ENCODE peak calls at places on chromosomes 5 and 9, in five cellular contexts. P, U, S, D and L are unnamed samples.

GRCh38 chr5:112012112-112012511 is 255.1 kb upstream of the NREP start:
- DNase-seq in D (no peak), P (no peak), U (no peak), S (no peak), L (no peak)

GRCh38 chr5:432928-433791 is 9.8 kb upstream of the EXOC3 start:
- DNase-seq in S (no peak), U (no peak), D (no peak), P (no peak), L (no peak)

GRCh38 chr9:111599092-111599947 is at the start of gene PTGR1:
- DNase-seq in P (peak; percentile 79), D (peak; percentile 87), S (peak; percentile 35), U (peak; percentile 86), L (peak; percentile 62)

GRCh38 chr5:88377705-88378656 is 109.3 kb upstream of the TMEM161B start:
- DNase-seq in D (no peak), P (no peak), S (no peak), U (no peak), L (no peak)

GRCh38 chr5:154401355-154401754 is 44.4 kb upstream of the SAP30L start:
- DNase-seq in D (no peak), S (no peak), U (no peak), P (no peak), L (no peak)

GRCh38 chr5:53962306-53962705 is 348.1 kb downstream of the ARL15 start:
- DNase-seq in S (no peak), D (no peak), U (no peak), P (no peak), L (no peak)

GRCh38 chr9:68749579-68750159 is 44.6 kb downstream of the PIP5K1B start:
- DNase-seq in U (no peak), S (no peak), P (no peak), D (no peak), L (no peak)

GRCh38 chr5:66602621-66603020 is 6.4 kb downstream of the MAST4 start:
- DNase-seq in S (no peak), U (no peak), P (no peak), D (no peak), L (no peak)

GRCh38 chr5:10301842-10302610 is 5.7 kb downstream of the CMBL start:
- DNase-seq in U (peak; percentile 84), P (no peak), S (no peak), D (peak; percentile 70), L (no peak)

GRCh38 chr9:34984049-34984448 is 5.5 kb upstream of the DNAJB5 start:
- DNase-seq in D (no peak), P (peak; percentile 57), U (no peak), S (no peak), L (no peak)

GRCh38 chr9:75238311-75238976 is 150.1 kb downstream of the OSTF1 start:
- DNase-seq in D (peak; percentile 65), P (peak; percentile 49), U (no peak), S (no peak), L (peak; percentile 48)

GRCh38 chr9:91760906-91761305 is 189.1 kb downstream of the ROR2 start:
- DNase-seq in P (no peak), U (no peak), D (no peak), S (no peak), L (no peak)

GRCh38 chr9:91757802-91758201 is 192.2 kb downstream of the ROR2 start:
- DNase-seq in U (no peak), P (no peak), S (peak; percentile 44), D (no peak), L (no peak)

GRCh38 chr9:91758491-91758981 is 191.5 kb downstream of the ROR2 start:
- DNase-seq in U (no peak), D (peak; percentile 55), S (no peak), P (peak; percentile 84), L (peak; percentile 70)

GRCh38 chr9:91764661-91765060 is 185.4 kb downstream of the ROR2 start:
- DNase-seq in D (no peak), P (no peak), U (no peak), S (no peak), L (no peak)

DNA sequence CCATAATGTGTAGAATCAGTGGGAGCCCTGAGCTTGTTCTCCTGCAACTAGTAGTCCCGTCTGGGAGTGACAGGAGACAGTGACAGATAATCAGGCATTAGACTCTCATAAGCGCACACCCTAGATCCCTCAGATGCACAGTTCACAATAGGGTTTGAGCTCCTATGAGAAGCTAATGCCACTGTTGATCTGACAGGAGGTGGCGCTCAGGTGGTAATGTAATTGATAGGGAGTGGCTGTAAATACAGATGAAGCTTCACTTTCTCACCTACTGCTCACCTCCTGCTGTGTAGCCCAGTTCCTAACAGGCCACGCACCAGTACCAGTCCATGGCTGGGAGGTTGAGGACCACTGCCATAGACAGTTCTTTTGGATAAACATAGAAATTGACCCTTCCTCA is 188.7 kb downstream of the ROR2 start:
- DNase-seq in U (no peak), S (no peak), D (no peak), P (no peak), L (no peak)
- TF ChIP-seq CTCF in U (no peak), S (no peak), D (no peak), P (no peak), L (no peak)

GRCh38 chr5:176444742-176445141 is 3.4 kb upstream of the FAF2 start:
- DNase-seq in S (no peak), P (no peak), D (no peak), U (no peak), L (no peak)

GRCh38 chr5:176446884-176447537 is 1.2 kb upstream of the FAF2 start:
- DNase-seq in S (no peak), P (peak; percentile 28), U (no peak), D (no peak), L (no peak)

GRCh38 chr5:176447982-176448608 is at the start of gene FAF2:
- DNase-seq in P (peak; percentile 97), U (peak; percentile 96), S (peak; percentile 98), D (peak; percentile 99), L (peak; percentile 100)

GRCh38 chr5:176450077-176450476 is 1.9 kb downstream of the FAF2 start:
- DNase-seq in S (no peak), U (no peak), D (no peak), P (no peak), L (no peak)

DNA sequence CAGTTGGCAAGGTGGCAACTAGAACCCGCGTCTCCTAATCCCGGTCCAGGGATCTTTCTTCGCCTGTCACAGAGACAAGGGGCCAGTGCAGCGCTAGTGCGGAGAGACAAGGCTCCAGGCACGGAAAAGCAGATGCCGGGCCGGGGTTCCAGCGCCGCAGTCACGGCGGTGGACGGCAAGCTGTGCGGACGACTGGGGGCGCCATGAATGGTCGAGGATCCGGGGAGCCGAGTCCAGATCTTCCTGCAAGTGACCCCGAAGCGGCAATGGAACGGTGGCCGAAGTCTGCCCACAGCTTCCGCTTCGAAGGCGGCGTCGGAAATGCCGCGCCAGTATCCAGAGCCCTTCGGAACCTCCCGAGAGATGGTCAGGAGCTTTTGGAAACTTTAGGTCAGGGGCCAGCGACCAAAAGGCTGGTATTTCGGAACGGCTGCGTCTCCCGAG is 625 bp upstream of the FAF2 start:
- DNase-seq in D (no peak), P (peak; percentile 63), S (no peak), U (no peak), L (no peak)
- TF ChIP-seq CTCF in D (no peak), P (no peak), S (peak; percentile 33), U (no peak), L (no peak)

DNA sequence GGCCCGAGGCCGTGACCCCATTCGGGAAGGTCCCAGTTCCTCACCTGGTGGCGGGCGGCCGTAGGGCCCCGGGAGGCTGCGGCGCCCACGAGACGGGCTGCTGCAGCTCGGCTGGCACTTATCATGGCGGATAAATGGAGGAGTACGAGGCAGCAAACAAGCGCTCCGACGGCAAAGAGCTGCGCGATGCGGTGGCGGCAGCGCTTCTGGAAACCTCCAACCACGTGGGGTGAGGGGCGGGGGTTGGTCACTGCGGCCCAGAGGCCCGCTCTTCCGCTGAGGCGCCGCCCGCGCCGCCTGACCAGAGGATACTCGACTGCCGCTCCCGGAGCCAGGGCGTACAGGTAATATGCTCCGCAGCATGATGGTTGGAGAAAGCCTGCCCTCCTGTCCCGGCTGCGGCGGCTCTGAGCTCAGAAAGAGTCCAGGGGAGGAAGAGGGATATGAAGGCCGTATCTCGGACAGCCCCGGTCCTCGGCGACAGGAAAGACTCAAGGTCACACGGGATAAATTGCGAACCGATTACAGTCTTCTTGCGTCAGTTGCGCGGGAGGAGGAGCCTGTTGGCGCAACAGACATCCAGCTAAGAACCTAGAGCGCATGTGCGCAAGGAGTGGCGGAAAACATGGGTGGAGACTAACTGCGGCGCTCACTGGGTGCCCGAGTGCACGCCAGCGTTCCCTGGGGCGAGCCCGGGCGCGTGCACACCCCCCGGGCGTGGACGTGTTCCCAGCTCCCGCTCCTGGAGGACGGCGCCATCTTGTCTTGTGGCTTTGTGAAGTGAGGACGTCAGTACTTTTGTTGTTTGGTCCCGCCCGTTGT is at the start of gene HSPA9:
- DNase-seq in D (peak; percentile 100), P (peak; percentile 91), U (peak; percentile 96), S (peak; percentile 99), L (peak; percentile 92)
- TF ChIP-seq CTCF in D (no peak), P (no peak), U (no peak), S (no peak), L (peak; percentile 31)

GRCh38 chr9:97470076-97470475 is 31.4 kb upstream of the TMOD1 start:
- DNase-seq in U (no peak), P (peak; percentile 43), D (peak; percentile 14), S (no peak), L (no peak)
- TF ChIP-seq CTCF in U (peak; percentile 44), P (no peak), D (no peak), S (peak; percentile 17), L (no peak)

DNA sequence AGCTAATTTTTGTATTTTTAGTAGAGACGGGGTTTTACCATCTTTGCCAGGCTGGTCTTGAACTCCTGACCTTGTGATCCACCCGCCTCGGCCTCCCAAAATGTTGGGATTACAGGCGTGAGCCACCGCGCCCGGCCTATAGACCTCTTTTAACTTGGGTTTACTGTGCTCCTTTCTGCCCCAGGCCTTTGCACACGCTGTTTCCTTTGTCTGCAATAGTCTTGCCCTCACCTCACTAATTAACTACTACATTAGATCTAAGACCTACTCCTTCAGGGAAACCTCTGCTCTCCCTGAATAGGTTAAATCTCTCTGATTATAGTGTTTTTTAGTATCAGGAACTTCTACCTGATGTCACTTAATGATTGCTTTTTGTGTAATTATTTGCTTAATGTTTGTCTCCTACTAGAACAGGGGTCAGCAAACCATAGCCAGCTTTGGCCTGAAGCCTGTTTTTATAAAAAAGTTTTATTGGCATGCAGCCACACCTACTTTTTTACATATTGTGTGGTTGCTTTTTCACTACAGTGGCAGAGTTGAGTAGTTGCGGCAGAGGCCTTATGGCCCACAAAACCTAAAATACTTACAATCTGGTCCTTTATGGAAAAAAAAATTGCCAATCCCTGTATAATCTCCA is 31.2 kb upstream of the TLE1 start:
- DNase-seq in S (no peak), D (no peak), U (no peak), P (no peak), L (no peak)
- TF ChIP-seq CTCF in S (no peak), D (no peak), U (no peak), P (no peak), L (no peak)